ENCODE peak calls at places on chromosomes 7 and 10, in nine cellular contexts. One of them, this sample, is unnamed. For H3K4me1, the result is how much of the 10 kb centered on the place peaks cover.

GRCh38 chr10:99372546-99373271 is 43.6 kb downstream of the CNNM1 start:
- DNase-seq in fibroblast of lung: peak
- DNase-seq in H9: no peak
- DNase-seq in astrocyte: peak
- DNase-seq in CD8-positive, alpha-beta T cell: no peak
- DNase-seq in suprapubic skin: no peak
- DNase-seq in A549: no peak
- DNase-seq in transverse colon: no peak
- DNase-seq in adrenal gland: no peak
- DNase-seq in this sample: no peak

GRCh38 chr10:116079355-116079754 is 193.7 kb downstream of the GFRA1 start:
- DNase-seq in fibroblast of lung: no peak
- DNase-seq in H9: no peak
- DNase-seq in astrocyte: no peak
- DNase-seq in CD8-positive, alpha-beta T cell: no peak
- DNase-seq in suprapubic skin: no peak
- DNase-seq in A549: no peak
- DNase-seq in transverse colon: no peak
- DNase-seq in adrenal gland: no peak
- DNase-seq in this sample: no peak

GRCh38 chr10:68327889-68328786 is 3.7 kb upstream of the HNRNPH3 start:
- DNase-seq in fibroblast of lung: peak
- DNase-seq in H9: no peak
- DNase-seq in astrocyte: peak
- DNase-seq in CD8-positive, alpha-beta T cell: no peak
- DNase-seq in suprapubic skin: no peak
- DNase-seq in A549: peak
- DNase-seq in transverse colon: no peak
- DNase-seq in adrenal gland: no peak
- DNase-seq in this sample: no peak

GRCh38 chr10:103585011-103585405 is 91.5 kb downstream of the NEURL1 start:
- DNase-seq in fibroblast of lung: no peak
- DNase-seq in H9: no peak
- DNase-seq in astrocyte: no peak
- DNase-seq in CD8-positive, alpha-beta T cell: no peak
- DNase-seq in suprapubic skin: no peak
- DNase-seq in A549: no peak
- DNase-seq in transverse colon: no peak
- DNase-seq in adrenal gland: no peak
- DNase-seq in this sample: no peak

GRCh38 chr7:148107741-148108140 is 482.8 kb upstream of the C7orf33 start:
- DNase-seq in fibroblast of lung: no peak
- DNase-seq in H9: no peak
- DNase-seq in astrocyte: no peak
- DNase-seq in CD8-positive, alpha-beta T cell: no peak
- DNase-seq in suprapubic skin: no peak
- DNase-seq in A549: no peak
- DNase-seq in transverse colon: no peak
- DNase-seq in adrenal gland: no peak
- DNase-seq in this sample: no peak

GRCh38 chr10:122113161-122113944 is 124.4 kb downstream of the TACC2 start:
- DNase-seq in fibroblast of lung: peak
- DNase-seq in H9: peak
- DNase-seq in astrocyte: peak
- DNase-seq in CD8-positive, alpha-beta T cell: no peak
- DNase-seq in suprapubic skin: peak
- DNase-seq in A549: peak
- DNase-seq in transverse colon: peak
- DNase-seq in adrenal gland: peak
- DNase-seq in this sample: peak

GRCh38 chr10:69786791-69787190 is 14.9 kb upstream of the COL13A1 start:
- DNase-seq in fibroblast of lung: peak
- DNase-seq in H9: no peak
- DNase-seq in astrocyte: no peak
- DNase-seq in CD8-positive, alpha-beta T cell: no peak
- DNase-seq in suprapubic skin: no peak
- DNase-seq in A549: peak
- DNase-seq in transverse colon: no peak
- DNase-seq in adrenal gland: no peak
- DNase-seq in this sample: no peak

GRCh38 chr10:92242910-92243671 is 47.8 kb downstream of the CPEB3 start:
- DNase-seq in fibroblast of lung: peak
- DNase-seq in H9: peak
- DNase-seq in astrocyte: peak
- DNase-seq in CD8-positive, alpha-beta T cell: peak
- DNase-seq in suprapubic skin: no peak
- DNase-seq in A549: peak
- DNase-seq in transverse colon: peak
- DNase-seq in adrenal gland: peak
- DNase-seq in this sample: peak

GRCh38 chr10:123149162-123149567 is 1.2 kb downstream of the HMX2 start:
- DNase-seq in fibroblast of lung: no peak
- DNase-seq in H9: no peak
- DNase-seq in astrocyte: no peak
- DNase-seq in CD8-positive, alpha-beta T cell: no peak
- DNase-seq in suprapubic skin: no peak
- DNase-seq in A549: no peak
- DNase-seq in transverse colon: no peak
- DNase-seq in adrenal gland: no peak
- DNase-seq in this sample: no peak

GRCh38 chr7:21526007-21526406 is 16.8 kb upstream of the DNAH11 start:
- DNase-seq in fibroblast of lung: peak
- DNase-seq in H9: no peak
- DNase-seq in astrocyte: no peak
- DNase-seq in CD8-positive, alpha-beta T cell: no peak
- DNase-seq in suprapubic skin: no peak
- DNase-seq in A549: peak
- DNase-seq in transverse colon: no peak
- DNase-seq in adrenal gland: no peak
- DNase-seq in this sample: no peak

GRCh38 chr10:33832124-33832787 is 497.8 kb upstream of the NRP1 start:
- DNase-seq in fibroblast of lung: no peak
- DNase-seq in H9: no peak
- DNase-seq in astrocyte: no peak
- DNase-seq in CD8-positive, alpha-beta T cell: no peak
- DNase-seq in suprapubic skin: no peak
- DNase-seq in A549: no peak
- DNase-seq in transverse colon: no peak
- DNase-seq in adrenal gland: no peak
- DNase-seq in this sample: no peak

GRCh38 chr7:73342645-73343044 is 14.7 kb downstream of the FKBP6 start:
- DNase-seq in fibroblast of lung: peak
- DNase-seq in H9: peak
- DNase-seq in astrocyte: peak
- DNase-seq in CD8-positive, alpha-beta T cell: no peak
- DNase-seq in suprapubic skin: no peak
- DNase-seq in A549: peak
- DNase-seq in transverse colon: no peak
- DNase-seq in adrenal gland: no peak
- DNase-seq in this sample: no peak

GRCh38 chr10:63977329-63977923 is 456.2 kb downstream of the REEP3 start:
- DNase-seq in fibroblast of lung: peak
- DNase-seq in H9: peak
- DNase-seq in astrocyte: peak
- DNase-seq in CD8-positive, alpha-beta T cell: no peak
- DNase-seq in suprapubic skin: no peak
- DNase-seq in A549: peak
- DNase-seq in transverse colon: peak
- DNase-seq in adrenal gland: no peak
- DNase-seq in this sample: no peak

GRCh38 chr7:99707096-99707495 is 27.3 kb upstream of the CYP3A5 start:
- DNase-seq in fibroblast of lung: peak
- DNase-seq in H9: no peak
- DNase-seq in astrocyte: peak
- DNase-seq in CD8-positive, alpha-beta T cell: no peak
- DNase-seq in suprapubic skin: no peak
- DNase-seq in A549: no peak
- DNase-seq in transverse colon: no peak
- DNase-seq in adrenal gland: no peak
- DNase-seq in this sample: no peak

GRCh38 chr7:1060315-1061080 is 16.2 kb downstream of the GPR146 start:
- DNase-seq in fibroblast of lung: no peak
- DNase-seq in H9: peak
- DNase-seq in astrocyte: no peak
- DNase-seq in CD8-positive, alpha-beta T cell: no peak
- DNase-seq in suprapubic skin: no peak
- DNase-seq in A549: no peak
- DNase-seq in transverse colon: no peak
- DNase-seq in adrenal gland: peak
- DNase-seq in this sample: peak

GRCh38 chr7:1058311-1058710 is 14.0 kb downstream of the GPR146 start:
- DNase-seq in fibroblast of lung: no peak
- DNase-seq in H9: no peak
- DNase-seq in astrocyte: no peak
- DNase-seq in CD8-positive, alpha-beta T cell: no peak
- DNase-seq in suprapubic skin: no peak
- DNase-seq in A549: no peak
- DNase-seq in transverse colon: no peak
- DNase-seq in adrenal gland: no peak
- DNase-seq in this sample: no peak

GRCh38 chr7:1057416-1058291 is 13.3 kb downstream of the GPR146 start:
- DNase-seq in fibroblast of lung: no peak
- DNase-seq in H9: no peak
- DNase-seq in astrocyte: no peak
- DNase-seq in CD8-positive, alpha-beta T cell: no peak
- DNase-seq in suprapubic skin: no peak
- DNase-seq in A549: no peak
- DNase-seq in transverse colon: no peak
- DNase-seq in adrenal gland: no peak
- DNase-seq in this sample: no peak

GRCh38 chr7:1059200-1060091 is 15.1 kb downstream of the GPR146 start:
- DNase-seq in fibroblast of lung: peak
- DNase-seq in H9: peak
- DNase-seq in astrocyte: no peak
- DNase-seq in CD8-positive, alpha-beta T cell: no peak
- DNase-seq in suprapubic skin: peak
- DNase-seq in A549: peak
- DNase-seq in transverse colon: peak
- DNase-seq in adrenal gland: peak
- DNase-seq in this sample: peak

GRCh38 chr7:1058821-1059199 is 14.5 kb downstream of the GPR146 start:
- DNase-seq in fibroblast of lung: peak
- DNase-seq in H9: no peak
- DNase-seq in astrocyte: no peak
- DNase-seq in CD8-positive, alpha-beta T cell: no peak
- DNase-seq in suprapubic skin: no peak
- DNase-seq in A549: no peak
- DNase-seq in transverse colon: no peak
- DNase-seq in adrenal gland: no peak
- DNase-seq in this sample: no peak
- H3K4me1 ChIP-seq in fibroblast of lung: under half
- H3K4me1 ChIP-seq in H9: under half
- H3K4me1 ChIP-seq in astrocyte: under half
- H3K4me1 ChIP-seq in CD8-positive, alpha-beta T cell: under half
- H3K4me1 ChIP-seq in suprapubic skin: half or more
- H3K4me1 ChIP-seq in A549: under half
- H3K4me1 ChIP-seq in transverse colon: under half
- H3K4me1 ChIP-seq in adrenal gland: under half
- H3K4me1 ChIP-seq in this sample: under half

GRCh38 chr7:133650067-133650466 is 397.2 kb downstream of the EXOC4 start:
- DNase-seq in fibroblast of lung: peak
- DNase-seq in H9: no peak
- DNase-seq in astrocyte: peak
- DNase-seq in CD8-positive, alpha-beta T cell: no peak
- DNase-seq in suprapubic skin: no peak
- DNase-seq in A549: no peak
- DNase-seq in transverse colon: no peak
- DNase-seq in adrenal gland: no peak
- DNase-seq in this sample: no peak

GRCh38 chr7:133649593-133649992 is 396.7 kb downstream of the EXOC4 start:
- DNase-seq in fibroblast of lung: peak
- DNase-seq in H9: no peak
- DNase-seq in astrocyte: peak
- DNase-seq in CD8-positive, alpha-beta T cell: no peak
- DNase-seq in suprapubic skin: no peak
- DNase-seq in A549: no peak
- DNase-seq in transverse colon: no peak
- DNase-seq in adrenal gland: no peak
- DNase-seq in this sample: no peak

GRCh38 chr7:133652547-133652946 is 399.7 kb downstream of the EXOC4 start:
- DNase-seq in fibroblast of lung: no peak
- DNase-seq in H9: no peak
- DNase-seq in astrocyte: no peak
- DNase-seq in CD8-positive, alpha-beta T cell: no peak
- DNase-seq in suprapubic skin: no peak
- DNase-seq in A549: no peak
- DNase-seq in transverse colon: no peak
- DNase-seq in adrenal gland: no peak
- DNase-seq in this sample: no peak

GRCh38 chr7:133650487-133651292 is 397.8 kb downstream of the EXOC4 start:
- DNase-seq in fibroblast of lung: no peak
- DNase-seq in H9: no peak
- DNase-seq in astrocyte: no peak
- DNase-seq in CD8-positive, alpha-beta T cell: no peak
- DNase-seq in suprapubic skin: no peak
- DNase-seq in A549: no peak
- DNase-seq in transverse colon: no peak
- DNase-seq in adrenal gland: no peak
- DNase-seq in this sample: no peak

GRCh38 chr7:133654547-133654946 is 401.7 kb downstream of the EXOC4 start:
- DNase-seq in fibroblast of lung: no peak
- DNase-seq in H9: no peak
- DNase-seq in astrocyte: no peak
- DNase-seq in CD8-positive, alpha-beta T cell: no peak
- DNase-seq in suprapubic skin: no peak
- DNase-seq in A549: no peak
- DNase-seq in transverse colon: no peak
- DNase-seq in adrenal gland: no peak
- DNase-seq in this sample: no peak
- H3K4me1 ChIP-seq in fibroblast of lung: under half
- H3K4me1 ChIP-seq in H9: under half
- H3K4me1 ChIP-seq in astrocyte: under half
- H3K4me1 ChIP-seq in CD8-positive, alpha-beta T cell: under half
- H3K4me1 ChIP-seq in suprapubic skin: under half
- H3K4me1 ChIP-seq in A549: under half
- H3K4me1 ChIP-seq in transverse colon: under half
- H3K4me1 ChIP-seq in adrenal gland: under half
- H3K4me1 ChIP-seq in this sample: under half

GRCh38 chr10:117541405-117541908 is 1.1 kb upstream of the EMX2 start:
- DNase-seq in fibroblast of lung: no peak
- DNase-seq in H9: peak
- DNase-seq in astrocyte: no peak
- DNase-seq in CD8-positive, alpha-beta T cell: no peak
- DNase-seq in suprapubic skin: peak
- DNase-seq in A549: no peak
- DNase-seq in transverse colon: no peak
- DNase-seq in adrenal gland: peak
- DNase-seq in this sample: no peak
- H3K4me1 ChIP-seq in fibroblast of lung: under half
- H3K4me1 ChIP-seq in H9: under half
- H3K4me1 ChIP-seq in astrocyte: under half
- H3K4me1 ChIP-seq in CD8-positive, alpha-beta T cell: under half
- H3K4me1 ChIP-seq in suprapubic skin: half or more
- H3K4me1 ChIP-seq in A549: under half
- H3K4me1 ChIP-seq in transverse colon: under half
- H3K4me1 ChIP-seq in adrenal gland: under half
- H3K4me1 ChIP-seq in this sample: under half

DNA sequence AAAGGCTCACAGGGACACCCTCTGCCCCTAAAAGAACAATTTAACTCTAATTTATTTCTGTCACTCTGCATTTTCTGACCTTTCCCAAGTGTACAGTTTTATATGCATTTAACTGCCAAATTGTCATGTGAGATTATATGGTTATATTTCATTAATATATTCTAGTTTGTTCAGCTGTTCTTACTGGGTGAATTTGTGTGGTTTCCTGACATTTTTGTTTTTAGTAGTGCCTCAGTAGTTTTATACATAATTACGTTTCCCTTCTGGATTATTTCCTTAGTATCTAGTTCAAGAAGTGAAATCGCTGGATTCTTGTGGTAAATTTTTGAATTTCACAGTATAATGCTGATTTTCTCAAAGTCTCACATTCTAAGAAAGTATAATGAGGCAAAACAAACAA is 41.3 kb downstream of the EGFR start:
- DNase-seq in fibroblast of lung: no peak
- DNase-seq in H9: no peak
- DNase-seq in astrocyte: no peak
- DNase-seq in CD8-positive, alpha-beta T cell: no peak
- DNase-seq in suprapubic skin: no peak
- DNase-seq in A549: no peak
- DNase-seq in transverse colon: no peak
- DNase-seq in adrenal gland: no peak
- DNase-seq in this sample: no peak
- H3K4me1 ChIP-seq in fibroblast of lung: under half
- H3K4me1 ChIP-seq in H9: under half
- H3K4me1 ChIP-seq in astrocyte: under half
- H3K4me1 ChIP-seq in CD8-positive, alpha-beta T cell: under half
- H3K4me1 ChIP-seq in suprapubic skin: half or more
- H3K4me1 ChIP-seq in A549: half or more
- H3K4me1 ChIP-seq in transverse colon: under half
- H3K4me1 ChIP-seq in adrenal gland: under half
- H3K4me1 ChIP-seq in this sample: under half

This sample was measured in upper lobe of right lung.